ENCODE peak calls at places on chromosomes 16 and 17, in four cellular contexts. R, Y, V and D are unnamed samples.
A peak's percentile ranks its signal among the peaks of the same experiment; 100 is the strongest.

GRCh38 chr17:22411185-22411784 is 719.0 kb downstream of the KCNJ18 start:
- DNase-seq in Y (no peak), R (no peak), V (no peak), D (no peak)

GRCh38 chr16:77700846-77701245 is 21.5 kb upstream of the NUDT7 start:
- DNase-seq in R (no peak), Y (no peak), V (no peak), D (no peak)

GRCh38 chr17:43332211-43332610 is 66.6 kb upstream of the ARL4D start:
- DNase-seq in Y (no peak), R (peak; percentile 12), V (no peak), D (no peak)

GRCh38 chr17:72984145-72984924 is 108.2 kb downstream of the SLC39A11 start:
- DNase-seq in Y (peak; percentile 30), V (no peak), R (peak; percentile 74), D (no peak)

GRCh38 chr17:50626037-50626574 is 8.6 kb upstream of the ABCC3 start:
- DNase-seq in R (peak; percentile 84), V (peak; percentile 31), Y (peak; percentile 84), D (peak; percentile 49)

GRCh38 chr17:16327018-16327417 is 26.3 kb downstream of the CENPV start:
- DNase-seq in Y (no peak), R (no peak), V (no peak), D (no peak)

GRCh38 chr16:23504076-23504452 is 6.2 kb downstream of the GGA2 start:
- DNase-seq in V (no peak), Y (peak; percentile 70), R (no peak), D (no peak)

GRCh38 chr16:13631916-13632315 is 288.0 kb upstream of the ERCC4 start:
- DNase-seq in Y (no peak), V (no peak), R (no peak), D (no peak)

GRCh38 chr17:18371455-18371854 is 6.1 kb upstream of the EVPLL start:
- DNase-seq in V (no peak), Y (no peak), R (no peak), D (no peak)

GRCh38 chr17:2181206-2181983 is 122.2 kb downstream of the SMG6 start:
- DNase-seq in Y (no peak), R (peak; percentile 93), V (no peak), D (no peak)

GRCh38 chr16:21638573-21638975 is 13.8 kb downstream of the IGSF6 start:
- DNase-seq in Y (no peak), R (no peak), V (no peak), D (no peak)

GRCh38 chr16:50245417-50246298 is 20.7 kb upstream of the ADCY7 start:
- DNase-seq in V (peak; percentile 53), R (peak; percentile 81), Y (peak; percentile 58), D (peak; percentile 55)

GRCh38 chr17:67999291-67999911 is 3.1 kb upstream of the C17orf58 start:
- DNase-seq in V (no peak), Y (peak; percentile 11), R (no peak), D (no peak)

GRCh38 chr16:54847609-54848008 is 83.1 kb upstream of the IRX5 start:
- DNase-seq in Y (no peak), R (no peak), V (no peak), D (no peak)